ENCODE peak calls at places on chromosomes 13 and 19, in nine cellular contexts. V is upper lobe of right lung, H is IMR-90, N is OCI-LY7, E is astrocyte, L is esophagus squamous epithelium, R is adrenal gland, F is Peyer's patch, D is GM23248. P is an unnamed sample. For H3K9me3, the result is how much of the 10 kb centered on the place peaks cover.

GRCh38 chr19:29612801-29613595 is 6.9 kb downstream of the POP4 start:
- DNase-seq in V (no peak), H (no peak), N (no peak), E (no peak), L (no peak), R (no peak), F (no peak), D (no peak), P (no peak)

GRCh38 chr13:73532582-73532981 is 473.8 kb downstream of the KLF5 start:
- DNase-seq in V (no peak), H (no peak), N (no peak), E (no peak), L (no peak), R (no peak), F (no peak), D (no peak), P (no peak)

GRCh38 chr13:33999830-34000605 is 182.1 kb downstream of the RFC3 start:
- DNase-seq in V (no peak), H (no peak), N (no peak), E (peak), L (no peak), R (no peak), F (no peak), D (peak), P (peak)

GRCh38 chr19:19637523-19638251 is 5.8 kb downstream of the GMIP start:
- DNase-seq in V (no peak), H (no peak), N (no peak), E (no peak), L (no peak), R (no peak), F (no peak), D (no peak), P (no peak)

GRCh38 chr19:29422686-29423085 is 103.1 kb upstream of the VSTM2B start:
- DNase-seq in V (no peak), H (no peak), N (no peak), E (no peak), L (no peak), R (no peak), F (no peak), D (no peak), P (no peak)

GRCh38 chr13:113064534-113065405 is 40.8 kb upstream of the F7 start:
- DNase-seq in V (no peak), H (peak), N (no peak), E (peak), L (no peak), R (no peak), F (no peak), D (peak), P (no peak)

GRCh38 chr13:109933476-109933875 is 147.1 kb upstream of the IRS2 start:
- DNase-seq in V (no peak), H (no peak), N (no peak), E (no peak), L (no peak), R (no peak), F (no peak), D (no peak), P (no peak)

GRCh38 chr13:24263652-24264051 is 45.7 kb upstream of the C1QTNF9 start:
- DNase-seq in V (no peak), H (peak), N (no peak), E (peak), L (no peak), R (peak), F (no peak), D (peak), P (no peak)

GRCh38 chr19:55053735-55054134 is 9.2 kb downstream of the RDH13 start:
- DNase-seq in V (no peak), H (no peak), N (no peak), E (no peak), L (no peak), R (no peak), F (no peak), D (no peak), P (no peak)

GRCh38 chr19:42323852-42324654 is 1.4 kb upstream of the MEGF8 start:
- DNase-seq in V (peak), H (no peak), N (no peak), E (no peak), L (no peak), R (no peak), F (peak), D (peak), P (no peak)

GRCh38 chr13:105914637-105915036 is 620.8 kb downstream of the EFNB2 start:
- DNase-seq in V (no peak), H (peak), N (no peak), E (peak), L (no peak), R (no peak), F (no peak), D (peak), P (no peak)

GRCh38 chr13:32264407-32264806 is 50.8 kb downstream of the ZAR1L start:
- DNase-seq in V (no peak), H (peak), N (no peak), E (peak), L (no peak), R (peak), F (no peak), D (no peak), P (no peak)

GRCh38 chr19:3154957-3155736 is 19.3 kb downstream of the GNA15 start:
- DNase-seq in V (peak), H (peak), N (peak), E (peak), L (peak), R (peak), F (peak), D (peak), P (peak)

GRCh38 chr19:1321539-1321938 is 35.9 kb downstream of the EFNA2 start:
- DNase-seq in V (no peak), H (no peak), N (no peak), E (no peak), L (no peak), R (no peak), F (no peak), D (no peak), P (no peak)

GRCh38 chr19:1324792-1325567 is 39.3 kb downstream of the EFNA2 start:
- DNase-seq in V (no peak), H (peak), N (no peak), E (peak), L (no peak), R (peak), F (no peak), D (peak), P (peak)

GRCh38 chr19:1325568-1326294 is 40.1 kb downstream of the EFNA2 start:
- DNase-seq in V (no peak), H (no peak), N (no peak), E (no peak), L (no peak), R (no peak), F (no peak), D (no peak), P (no peak)

GRCh38 chr19:1322198-1322981 is 36.7 kb downstream of the EFNA2 start:
- DNase-seq in V (no peak), H (no peak), N (no peak), E (no peak), L (no peak), R (no peak), F (no peak), D (no peak), P (no peak)

GRCh38 chr19:1324249-1324791 is 38.6 kb downstream of the EFNA2 start:
- DNase-seq in V (no peak), H (no peak), N (no peak), E (no peak), L (no peak), R (no peak), F (no peak), D (no peak), P (no peak)
- H3K27ac ChIP-seq in V (no peak), H (no peak), N (no peak), E (no peak), L (no peak), R (no peak), F (no peak), D (no peak), P (no peak)

DNA sequence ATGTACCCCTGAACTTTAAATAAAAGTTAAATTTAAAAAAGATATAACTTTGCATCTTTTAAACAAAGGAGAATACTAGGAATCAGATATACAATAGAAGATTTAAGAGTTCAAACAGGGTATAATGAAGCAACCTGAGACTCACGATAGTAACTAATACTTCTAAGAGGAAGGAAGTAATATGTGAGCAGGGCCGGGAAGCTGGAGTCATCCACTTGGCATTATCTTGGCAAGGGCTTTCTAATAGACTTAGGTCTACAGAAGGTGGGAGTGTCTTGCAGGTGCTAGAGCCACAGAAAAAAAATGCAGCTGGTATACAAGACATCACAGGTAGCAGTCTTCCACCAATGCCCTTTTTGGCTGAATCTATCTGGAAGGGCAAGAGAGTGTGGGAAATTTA is 231.9 kb downstream of the KCTD12 start:
- DNase-seq in V (no peak), H (no peak), N (no peak), E (no peak), L (no peak), R (no peak), F (no peak), D (no peak), P (no peak)
- H3K9me3 ChIP-seq in V (under half), H (under half), N (under half), E (under half), L (under half), R (under half), F (under half), D (under half), P (under half)

DNA sequence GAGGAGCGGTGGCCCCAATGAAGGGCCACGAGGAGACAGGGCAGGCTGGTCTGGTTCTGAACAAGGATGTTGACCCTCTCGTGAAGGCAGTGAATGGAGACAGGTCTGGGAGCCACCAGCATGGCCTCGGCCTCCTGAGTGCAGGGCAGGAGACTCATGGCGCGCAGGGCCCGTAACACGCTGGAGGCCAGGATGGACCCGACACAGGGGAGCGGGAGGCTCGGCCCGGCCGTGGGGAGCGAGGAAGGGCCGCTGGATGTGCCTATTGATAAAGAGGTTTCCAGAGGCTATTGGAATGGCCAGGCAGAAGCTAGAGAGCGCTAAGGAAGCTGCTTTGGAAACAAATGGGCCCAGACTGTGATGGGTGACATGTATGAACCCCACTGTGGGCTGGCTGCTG is 132.5 kb downstream of the STK24 start:
- DNase-seq in V (peak), H (no peak), N (no peak), E (no peak), L (no peak), R (no peak), F (no peak), D (no peak), P (no peak)
- H3K27ac ChIP-seq in V (no peak), H (no peak), N (no peak), E (no peak), L (no peak), R (no peak), F (no peak), D (peak), P (no peak)

GRCh38 chr13:110965755-110966134 is 50.9 kb upstream of the ANKRD10 start:
- DNase-seq in V (no peak), H (no peak), N (no peak), E (no peak), L (no peak), R (no peak), F (no peak), D (no peak), P (no peak)
- H3K9me3 ChIP-seq in V (under half), H (under half), N (under half), E (under half), L (under half), R (under half), F (under half), D (under half), P (under half)

GRCh38 chr19:37172368-37173366 is at the start of gene ZNF585A:
- DNase-seq in V (peak), H (peak), N (peak), E (peak), L (peak), R (peak), F (peak), D (peak), P (peak)
- H3K27ac ChIP-seq in V (peak), H (peak), N (peak), E (peak), L (peak), R (peak), F (peak), D (peak), P (peak)

DNA sequence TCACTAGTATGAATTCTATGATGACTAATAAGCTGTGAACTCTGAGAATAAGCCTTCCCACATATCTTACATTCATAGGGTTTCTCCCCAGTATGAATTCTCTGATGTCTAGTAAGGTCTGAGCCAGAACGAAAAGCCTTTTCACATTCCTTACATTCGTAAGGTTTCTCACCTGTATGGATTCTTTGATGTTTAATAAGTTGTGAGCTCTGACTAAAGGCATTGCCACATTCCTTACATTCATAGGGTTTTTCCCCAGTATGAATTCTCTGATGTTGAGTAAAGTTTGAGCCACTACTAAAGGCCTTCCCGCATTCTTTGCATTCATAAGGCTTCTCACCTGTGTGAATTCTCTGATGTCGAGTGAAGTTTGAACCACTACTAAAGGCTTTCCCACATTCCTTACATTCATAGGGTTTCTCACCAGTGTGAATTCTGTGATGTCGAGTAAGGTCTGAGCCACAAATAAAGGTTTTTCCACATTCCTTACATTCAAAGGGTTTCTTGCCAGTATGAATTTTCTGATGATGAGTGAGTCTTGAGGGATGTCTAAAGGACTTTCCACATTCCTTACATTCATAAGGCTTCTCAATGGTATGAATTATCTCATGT is 30.7 kb upstream of the ZFP82 start:
- DNase-seq in V (no peak), H (no peak), N (no peak), E (no peak), L (no peak), R (no peak), F (no peak), D (no peak), P (no peak)
- H3K9me3 ChIP-seq in V (half or more), H (under half), N (half or more), E (under half), L (under half), R (under half), F (under half), D (under half), P (under half)

GRCh38 chr13:48983331-48983730 is 7.6 kb downstream of the FNDC3A start:
- DNase-seq in V (no peak), H (no peak), N (no peak), E (no peak), L (no peak), R (no peak), F (no peak), D (no peak), P (no peak)
- H3K27ac ChIP-seq in V (no peak), H (no peak), N (no peak), E (no peak), L (no peak), R (no peak), F (no peak), D (no peak), P (no peak)

DNA sequence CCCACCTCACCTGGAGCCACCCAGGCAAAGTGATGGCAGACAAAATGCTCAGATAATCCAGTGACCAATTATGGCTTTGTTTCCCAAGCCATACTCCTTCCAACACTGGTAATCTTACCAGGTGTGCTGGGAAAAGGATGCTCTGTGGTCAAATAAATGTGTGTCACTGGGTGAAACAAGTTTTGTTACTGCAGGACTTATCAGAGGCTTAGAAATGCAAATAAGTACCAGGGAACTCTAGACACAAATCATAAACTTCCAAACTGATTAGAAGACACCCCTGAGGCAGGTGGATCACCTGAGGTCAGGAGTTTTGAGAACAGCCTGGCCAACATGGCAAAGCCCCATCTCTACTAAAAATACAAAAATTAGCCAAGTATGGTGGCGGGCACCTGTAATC is 26.4 kb downstream of the PIN1 start:
- DNase-seq in V (no peak), H (no peak), N (no peak), E (no peak), L (no peak), R (no peak), F (no peak), D (no peak), P (no peak)
- H3K9me3 ChIP-seq in V (under half), H (under half), N (under half), E (under half), L (under half), R (under half), F (under half), D (under half), P (under half)

DNA sequence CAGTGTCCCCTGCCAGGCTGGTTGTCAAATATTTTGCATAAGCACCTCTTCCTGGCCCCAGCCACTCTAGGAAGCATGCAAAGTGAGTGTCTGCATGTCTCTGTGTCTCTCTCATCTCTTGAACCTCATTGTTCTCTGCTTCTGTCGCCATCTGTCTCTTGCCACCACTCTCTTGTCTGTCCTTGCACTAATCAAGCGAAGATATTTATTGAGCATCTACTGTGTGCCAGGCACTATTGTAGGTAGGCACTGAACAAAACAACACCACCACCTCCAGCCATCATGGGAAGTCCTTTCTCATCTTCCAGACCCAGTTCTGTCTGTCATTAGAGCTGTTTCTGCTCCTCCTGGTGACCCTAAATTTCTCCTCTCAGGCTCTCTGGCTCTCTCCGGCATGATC is 52.0 kb upstream of the SHKBP1 start:
- DNase-seq in V (no peak), H (no peak), N (no peak), E (no peak), L (no peak), R (no peak), F (no peak), D (no peak), P (no peak)
- H3K27ac ChIP-seq in V (no peak), H (no peak), N (no peak), E (no peak), L (no peak), R (no peak), F (no peak), D (no peak), P (no peak)

GRCh38 chr19:36997843-36998235 is 80.4 kb upstream of the ZNF420 start:
- DNase-seq in V (no peak), H (no peak), N (no peak), E (no peak), L (no peak), R (no peak), F (no peak), D (no peak), P (no peak)
- H3K9me3 ChIP-seq in V (under half), H (under half), N (under half), E (under half), L (under half), R (under half), F (under half), D (under half), P (under half)